ENCODE peak calls at places on chromosomes 4 and X, in nine cellular contexts. R is epithelial cell of esophagus, A is A549, S is heart right ventricle, F is colonic mucosa, N is vagina, K is lung, E is OCI-LY7, O is lower lobe of right lung. I is an unnamed sample.

GRCh38 chr4:90943311-90943710 is 816.1 kb downstream of the CCSER1 start:
- DNase-seq in R (peak), A (no peak), S (no peak), F (no peak), N (no peak), K (no peak), E (no peak), O (no peak), I (no peak)

GRCh38 chr4:44446801-44447562 is 1.6 kb downstream of the KCTD8 start:
- DNase-seq in R (no peak), A (no peak), S (no peak), F (peak), N (no peak), K (no peak), E (no peak), O (no peak), I (no peak)

GRCh38 chrX:76126851-76127250 is 46.0 kb upstream of the PBDC1 start:
- DNase-seq in R (no peak), A (no peak), S (no peak), F (no peak), N (no peak), K (no peak), E (no peak), O (no peak), I (no peak)

GRCh38 chrX:42089014-42089413 is 165.7 kb upstream of the CASK start:
- DNase-seq in R (no peak), A (no peak), S (no peak), F (no peak), N (no peak), K (no peak), E (no peak), O (no peak), I (no peak)

GRCh38 chrX:821311-822178 is 191.0 kb downstream of the SHOX start:
- DNase-seq in R (no peak), A (no peak), S (no peak), F (no peak), N (no peak), K (no peak), E (no peak), O (no peak), I (no peak)

GRCh38 chr4:119626420-119626819 is 2.2 kb downstream of the PDE5A start:
- DNase-seq in R (no peak), A (no peak), S (no peak), F (no peak), N (no peak), K (no peak), E (no peak), O (no peak), I (no peak)

GRCh38 chrX:153865321-153865580 is 20.7 kb downstream of the L1CAM start:
- DNase-seq in R (no peak), A (no peak), S (no peak), F (no peak), N (no peak), K (no peak), E (no peak), O (no peak), I (no peak)

GRCh38 chr4:92334716-92335350 is 31.1 kb downstream of the GRID2 start:
- DNase-seq in R (no peak), A (no peak), S (peak), F (no peak), N (no peak), K (no peak), E (no peak), O (no peak), I (peak)

GRCh38 chrX:77597090-77597489 is 149.9 kb downstream of the FGF16 start:
- DNase-seq in R (peak), A (peak), S (no peak), F (no peak), N (no peak), K (no peak), E (no peak), O (no peak), I (peak)
- TF ChIP-seq CTCF in R (peak), A (peak), S (peak), F (no peak), N (no peak), K (no peak), E (peak), O (peak), I (peak)

DNA sequence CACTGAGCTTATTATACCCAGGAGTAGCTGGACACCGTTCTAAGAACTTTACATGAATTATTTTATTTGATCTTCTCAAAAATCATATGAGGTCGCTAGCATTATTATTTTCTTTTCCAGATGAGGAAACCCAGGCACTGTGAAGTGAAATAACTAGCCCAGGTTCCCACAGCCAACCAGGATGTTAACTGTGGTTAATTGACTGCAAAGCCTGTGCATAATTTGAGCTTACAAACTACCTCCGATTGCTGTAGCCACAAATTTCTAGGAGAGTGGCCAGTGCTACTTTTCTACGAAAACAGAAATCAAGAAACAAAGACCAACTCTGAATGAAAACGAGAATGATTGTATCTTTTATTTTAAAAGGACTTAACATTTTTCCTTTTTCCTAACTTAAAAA is 27.2 kb downstream of the SPRY1 start:
- DNase-seq in R (no peak), A (no peak), S (no peak), F (no peak), N (no peak), K (no peak), E (no peak), O (no peak), I (no peak)
- H3K4me3 ChIP-seq in R (no peak), A (no peak), S (no peak), F (no peak), N (no peak), K (no peak), E (no peak), O (no peak), I (no peak)

GRCh38 chr4:170853422-170854021 is 763.8 kb upstream of the AADAT start:
- DNase-seq in R (peak), A (no peak), S (peak), F (peak), N (no peak), K (peak), E (peak), O (peak), I (peak)
- TF ChIP-seq CTCF in R (peak), A (peak), S (peak), F (peak), N (peak), K (peak), E (peak), O (peak), I (peak)

DNA sequence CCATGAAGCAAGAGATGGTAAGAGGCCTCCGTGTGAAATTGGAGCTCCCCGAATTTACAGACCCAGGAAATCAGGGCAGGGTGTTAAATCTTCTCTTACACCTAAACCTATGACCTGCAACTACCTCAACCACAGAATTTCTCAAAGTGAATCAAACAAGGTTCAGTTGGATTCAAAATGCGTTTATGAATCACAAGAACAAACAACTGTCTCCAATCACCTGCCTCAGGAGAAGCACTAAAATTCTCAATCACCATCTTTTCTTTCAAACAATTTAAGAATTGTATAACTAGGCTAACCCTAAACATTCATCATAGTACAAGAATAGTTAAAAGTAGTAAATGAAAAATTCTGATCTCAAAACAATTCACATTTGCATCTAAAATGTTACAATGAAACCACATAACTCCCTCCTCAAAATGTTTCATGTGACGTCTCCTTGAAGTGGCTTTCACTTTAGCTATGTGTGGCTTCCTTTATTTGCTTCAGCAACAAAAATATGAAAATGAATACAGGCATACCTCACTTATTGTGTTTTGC is 19.2 kb downstream of the PPP3CA start:
- DNase-seq in R (no peak), A (no peak), S (no peak), F (no peak), N (no peak), K (no peak), E (no peak), O (no peak), I (no peak)
- H3K4me3 ChIP-seq in R (no peak), A (no peak), S (no peak), F (no peak), N (no peak), K (no peak), E (no peak), O (no peak), I (no peak)

DNA sequence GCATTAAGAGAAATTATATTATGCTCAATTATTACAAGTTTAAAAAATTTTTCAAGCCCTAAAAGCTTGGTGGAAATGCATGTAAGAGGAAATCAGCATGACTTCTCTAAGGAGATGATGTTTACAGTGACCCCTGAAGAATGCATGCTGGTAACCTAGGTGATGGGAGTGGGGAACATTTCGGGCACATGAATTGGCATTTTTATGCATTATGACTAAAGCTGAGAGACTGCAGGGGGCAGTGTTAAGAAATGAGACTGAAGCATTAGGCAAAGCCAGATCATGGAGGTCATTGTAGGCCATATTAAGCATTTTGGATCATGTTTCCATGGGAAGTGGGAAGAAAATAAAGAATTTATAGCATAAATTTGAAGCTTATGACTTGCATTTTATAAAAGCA is 421.3 kb downstream of the FAT4 start:
- DNase-seq in R (no peak), A (no peak), S (no peak), F (no peak), N (no peak), K (no peak), E (no peak), O (no peak), I (no peak)
- TF ChIP-seq CTCF in R (no peak), A (peak), S (no peak), F (no peak), N (no peak), K (no peak), E (peak), O (no peak), I (peak)

GRCh38 chrX:138708268-138708667 is 3.2 kb downstream of the FGF13 start:
- DNase-seq in R (no peak), A (no peak), S (no peak), F (no peak), N (no peak), K (no peak), E (no peak), O (no peak), I (no peak)

GRCh38 chrX:138710311-138710791 is 1.2 kb downstream of the FGF13 start:
- DNase-seq in R (no peak), A (no peak), S (no peak), F (no peak), N (no peak), K (no peak), E (no peak), O (peak), I (no peak)

GRCh38 chrX:138711399-138712347 is at the start of gene FGF13:
- DNase-seq in R (peak), A (no peak), S (peak), F (no peak), N (no peak), K (peak), E (no peak), O (peak), I (no peak)

GRCh38 chrX:138710866-138711331 is 618 bp downstream of the FGF13 start:
- DNase-seq in R (no peak), A (no peak), S (no peak), F (no peak), N (no peak), K (no peak), E (no peak), O (peak), I (no peak)

DNA sequence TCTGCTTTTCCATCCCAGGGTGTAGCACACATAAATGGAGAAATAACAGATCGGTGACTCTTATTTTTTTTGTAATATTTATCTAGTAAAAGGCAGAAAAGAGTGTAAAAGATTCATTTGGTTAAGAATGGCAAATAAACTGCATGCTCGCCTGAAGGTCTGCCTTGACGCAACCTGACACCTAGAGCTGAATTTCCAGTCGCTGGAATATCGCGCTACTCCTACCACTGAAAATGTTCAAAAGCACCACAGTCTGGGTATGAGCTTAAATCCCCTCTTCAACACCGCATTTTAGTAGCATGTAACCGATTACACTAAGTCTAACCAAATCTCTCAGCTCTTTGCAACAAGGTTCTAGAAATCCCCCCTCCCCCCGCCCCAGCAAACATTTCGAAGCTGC is 1.6 kb downstream of the FGF13 start:
- DNase-seq in R (no peak), A (no peak), S (no peak), F (no peak), N (no peak), K (no peak), E (no peak), O (no peak), I (no peak)
- H3K4me3 ChIP-seq in R (no peak), A (no peak), S (peak), F (no peak), N (peak), K (no peak), E (no peak), O (peak), I (peak)